ENCODE peak calls at places on chromosomes 11 and 22, in seven cellular contexts. Z is neural progenitor cell, S is nephron progenitor cell, R is upper lobe of right lung, P is lower lobe of right lung, F is GM12865, V is body of pancreas. C is an unnamed sample.

GRCh38 chr22:44133901-44134511 is 46.7 kb upstream of the PARVG start:
- DNase-seq in P (peak), R (peak), S (no peak), Z (no peak), V (peak), F (no peak), C (no peak)

GRCh38 chr11:86360775-86361395 is 13.8 kb upstream of the CCDC81 start:
- DNase-seq in F (no peak), S (no peak), P (no peak), Z (peak), V (no peak), R (no peak), C (no peak)

GRCh38 chr11:48005878-48006277 is 25.5 kb downstream of the PTPRJ start:
- DNase-seq in R (no peak), Z (peak), S (peak), V (no peak), F (no peak), P (no peak), C (no peak)

GRCh38 chr11:30333405-30333804 is 10.5 kb downstream of the ARL14EP start:
- DNase-seq in Z (peak), S (no peak), P (no peak), F (no peak), R (no peak), V (no peak), C (no peak)

GRCh38 chr22:42811510-42811909 is 45.6 kb downstream of the ARFGAP3 start:
- DNase-seq in S (no peak), F (no peak), V (no peak), P (no peak), R (no peak), Z (no peak), C (no peak)

GRCh38 chr22:17633217-17633997 is 4.9 kb upstream of the ATP6V1E1 start:
- DNase-seq in S (no peak), R (no peak), F (no peak), V (no peak), P (no peak), Z (no peak), C (no peak)

GRCh38 chr22:27139935-27140493 is 482.6 kb downstream of the MIAT start:
- DNase-seq in V (no peak), F (no peak), Z (peak), S (no peak), P (no peak), R (no peak), C (no peak)

GRCh38 chr11:61549662-61550568 is 31.0 kb downstream of the SYT7 start:
- DNase-seq in P (no peak), R (no peak), F (no peak), V (no peak), Z (no peak), S (no peak), C (no peak)

GRCh38 chr22:29449296-29449863 is 11.0 kb downstream of the RFPL1 start:
- DNase-seq in Z (no peak), R (peak), S (no peak), P (no peak), V (no peak), F (no peak), C (no peak)

GRCh38 chr11:72012897-72013721 is 14.4 kb downstream of the IL18BP start:
- DNase-seq in V (peak), Z (no peak), S (no peak), F (no peak), R (peak), P (peak), C (peak)

GRCh38 chr22:46280999-46281623 is 13.3 kb downstream of the TTC38 start:
- DNase-seq in V (no peak), F (peak), R (peak), P (peak), Z (no peak), S (no peak), C (no peak)

GRCh38 chr11:118996926-118997626 is 862 bp upstream of the CENATAC start:
- DNase-seq in F (peak), S (no peak), V (no peak), Z (peak), P (no peak), R (no peak), C (no peak)

GRCh38 chr11:117842131-117842941 is 17.8 kb upstream of the FXYD2 start:
- DNase-seq in S (no peak), F (peak), V (no peak), P (peak), R (peak), Z (no peak), C (no peak)

GRCh38 chr11:88384004-88384677 is 46.6 kb upstream of the CTSC start:
- DNase-seq in S (no peak), V (no peak), P (no peak), F (no peak), Z (no peak), R (no peak), C (no peak)

GRCh38 chr11:45155058-45155551 is 8.7 kb downstream of the PRDM11 start:
- DNase-seq in F (no peak), P (no peak), Z (no peak), R (no peak), V (no peak), S (no peak), C (no peak)

GRCh38 chr11:34358258-34358665 is 452 bp upstream of the ABTB2 start:
- DNase-seq in Z (peak), V (peak), P (no peak), F (no peak), S (peak), R (peak), C (no peak)

GRCh38 chr22:46803936-46804335 is 41.5 kb downstream of the TBC1D22A start:
- DNase-seq in V (no peak), F (no peak), S (no peak), R (no peak), P (peak), Z (no peak), C (no peak)

GRCh38 chr11:126186708-126187481 is 24.6 kb downstream of the RPUSD4 start:
- DNase-seq in Z (peak), P (no peak), R (peak), V (no peak), S (no peak), F (no peak), C (no peak)

GRCh38 chr11:10650630-10651029 is 42.9 kb downstream of the IRAG1 start:
- DNase-seq in P (no peak), V (no peak), Z (no peak), F (no peak), R (peak), S (no peak), C (no peak)

GRCh38 chr11:1921576-1922141 is 2.2 kb downstream of the TNNT3 start:
- DNase-seq in F (no peak), S (no peak), R (no peak), V (no peak), P (no peak), Z (peak), C (no peak)

GRCh38 chr11:63573881-63574855 is 11.0 kb upstream of the PLAAT2 start:
- DNase-seq in P (no peak), Z (no peak), F (peak), V (no peak), S (no peak), R (no peak), C (no peak)
- TF ChIP-seq CTCF in P (peak), Z (no peak), F (peak), V (no peak), S (no peak), R (peak), C (no peak)

DNA sequence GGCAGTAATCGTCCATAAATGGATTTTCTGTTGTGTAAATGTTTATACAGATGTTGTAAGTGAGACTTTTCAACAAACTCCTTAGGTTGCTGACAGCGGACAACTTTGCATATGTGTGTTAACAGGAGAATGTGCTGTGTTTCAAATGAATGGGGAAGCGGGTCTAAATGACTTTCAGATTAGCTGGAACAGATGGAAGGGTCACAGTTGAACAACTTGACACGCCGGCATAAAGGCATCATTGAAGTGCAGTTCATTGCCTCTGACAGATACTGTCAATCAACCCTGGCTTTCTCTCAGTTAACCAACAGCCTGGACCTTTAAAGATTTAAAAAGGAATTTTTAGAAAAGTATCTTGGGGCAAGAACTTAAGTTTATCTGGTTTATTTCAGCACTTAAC is 98.2 kb upstream of the DBX1 start:
- DNase-seq in V (no peak), Z (no peak), R (no peak), P (no peak), F (no peak), S (no peak), C (no peak)
- TF ChIP-seq CTCF in V (no peak), Z (no peak), R (no peak), P (no peak), F (no peak), S (no peak), C (no peak)

GRCh38 chr11:114605370-114605769 is 9.8 kb upstream of the NXPE4 start:
- DNase-seq in V (no peak), R (no peak), S (no peak), F (peak), P (no peak), Z (no peak), C (no peak)

GRCh38 chr11:114604179-114604813 is 8.7 kb upstream of the NXPE4 start:
- DNase-seq in V (no peak), F (peak), P (no peak), Z (no peak), R (no peak), S (no peak), C (no peak)

GRCh38 chr11:114604886-114605285 is 9.3 kb upstream of the NXPE4 start:
- DNase-seq in S (no peak), R (no peak), V (no peak), Z (no peak), F (peak), P (no peak), C (no peak)

GRCh38 chr11:114607753-114608459 is 12.3 kb upstream of the NXPE4 start:
- DNase-seq in F (peak), V (no peak), Z (no peak), P (no peak), S (no peak), R (no peak), C (no peak)

GRCh38 chr11:114606003-114606801 is 10.6 kb upstream of the NXPE4 start:
- DNase-seq in Z (no peak), V (no peak), P (no peak), S (no peak), R (no peak), F (peak), C (no peak)
- TF ChIP-seq CTCF in Z (no peak), V (no peak), P (no peak), S (no peak), R (no peak), F (no peak), C (no peak)

GRCh38 chr22:31872209-31872608 is 72.1 kb upstream of the YWHAH start:
- DNase-seq in Z (peak), S (no peak), V (no peak), R (no peak), F (peak), P (no peak), C (no peak)

GRCh38 chr22:31871475-31871874 is 72.9 kb upstream of the YWHAH start:
- DNase-seq in F (no peak), V (no peak), Z (no peak), R (no peak), P (no peak), S (no peak), C (no peak)

GRCh38 chr22:31874821-31875220 is 69.5 kb upstream of the YWHAH start:
- DNase-seq in Z (no peak), P (no peak), V (no peak), F (no peak), S (no peak), R (no peak), C (no peak)

GRCh38 chr22:31867386-31868153 is 76.8 kb upstream of the YWHAH start:
- DNase-seq in S (no peak), F (no peak), P (no peak), R (no peak), Z (no peak), V (no peak), C (no peak)

DNA sequence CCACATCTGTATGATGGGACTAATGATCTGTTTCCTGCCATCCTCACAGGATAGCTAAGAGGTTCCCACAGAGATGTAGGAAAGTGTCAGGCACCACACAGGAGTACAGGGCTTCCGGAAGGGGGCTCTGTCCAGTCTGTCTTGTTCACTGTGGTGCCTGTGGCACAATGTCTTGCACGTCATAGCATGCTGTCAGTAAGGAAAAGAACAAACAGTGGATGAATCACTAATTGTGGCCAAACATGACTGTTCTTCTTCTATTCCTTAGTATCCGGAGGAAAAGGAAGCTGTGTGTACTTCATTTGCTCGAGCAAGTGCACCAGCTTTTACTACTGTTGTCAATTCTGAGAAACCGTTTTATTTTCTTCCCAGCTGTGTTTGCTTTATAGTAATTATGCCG is 73.4 kb upstream of the YWHAH start:
- DNase-seq in R (no peak), S (no peak), Z (no peak), P (no peak), V (no peak), F (no peak), C (no peak)
- TF ChIP-seq CTCF in R (no peak), S (no peak), Z (no peak), P (no peak), V (no peak), F (no peak), C (no peak)

DNA sequence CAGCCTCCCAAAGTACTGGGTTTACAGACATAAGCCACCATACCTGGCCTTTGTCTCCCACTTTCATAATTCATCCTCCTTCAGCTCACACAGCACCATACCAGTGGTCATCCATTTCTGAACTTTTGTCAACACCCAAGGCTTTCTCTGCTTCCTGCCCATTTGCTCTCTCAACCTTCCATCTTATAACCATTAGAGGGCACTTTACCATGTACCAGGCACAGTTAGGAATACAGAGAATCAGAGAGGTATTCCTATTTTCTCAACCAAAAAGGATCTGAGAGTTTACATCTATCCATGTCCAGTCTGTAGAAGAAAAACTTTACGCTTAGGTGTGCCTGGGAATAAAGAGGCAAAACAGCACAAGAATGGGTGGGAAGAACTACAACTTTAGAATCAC is 397.6 kb downstream of the BUD13 start:
- DNase-seq in F (no peak), S (no peak), R (no peak), Z (no peak), P (no peak), V (no peak), C (no peak)
- TF ChIP-seq CTCF in F (no peak), S (no peak), R (no peak), Z (peak), P (no peak), V (no peak), C (no peak)

DNA sequence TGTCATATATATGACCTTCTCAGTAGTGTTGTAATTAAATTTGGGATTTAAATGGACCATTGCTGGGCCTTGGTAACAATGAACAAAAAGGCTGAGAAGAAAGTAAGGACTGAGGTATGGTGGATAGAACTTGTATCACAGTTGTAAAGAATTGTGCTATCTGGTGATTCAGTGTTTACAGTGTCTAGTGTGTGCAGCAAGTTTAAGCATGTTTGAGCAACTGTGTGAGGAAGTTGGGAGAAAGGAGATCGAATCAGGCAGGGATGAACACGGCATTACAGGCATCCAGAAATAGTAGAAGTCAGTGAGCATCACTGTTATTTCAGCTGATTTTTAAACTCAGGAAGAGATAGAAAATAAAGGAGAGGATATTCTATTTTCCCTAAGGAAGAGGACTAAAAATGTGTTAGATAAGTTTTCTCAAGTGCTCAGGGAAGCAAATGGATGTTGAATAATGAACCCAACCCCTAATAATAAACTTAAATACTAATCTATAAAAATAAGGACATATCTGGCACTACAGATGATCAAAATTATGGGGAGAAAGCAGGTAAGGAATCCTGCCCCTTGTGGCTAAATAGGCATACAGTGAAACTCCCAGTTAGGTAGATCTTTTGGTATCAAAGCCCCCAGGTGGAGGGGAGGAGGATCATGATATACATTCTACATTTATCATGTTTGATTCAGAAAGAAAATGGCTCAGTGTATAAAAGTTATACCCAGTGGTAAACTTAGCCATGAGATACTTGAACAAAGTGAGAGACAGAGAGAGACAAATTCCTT is 361.0 kb upstream of the ANO3 start:
- DNase-seq in V (no peak), P (no peak), S (no peak), F (no peak), R (no peak), Z (no peak), C (no peak)
- TF ChIP-seq CTCF in V (no peak), P (no peak), S (peak), F (peak), R (no peak), Z (peak), C (no peak)

DNA sequence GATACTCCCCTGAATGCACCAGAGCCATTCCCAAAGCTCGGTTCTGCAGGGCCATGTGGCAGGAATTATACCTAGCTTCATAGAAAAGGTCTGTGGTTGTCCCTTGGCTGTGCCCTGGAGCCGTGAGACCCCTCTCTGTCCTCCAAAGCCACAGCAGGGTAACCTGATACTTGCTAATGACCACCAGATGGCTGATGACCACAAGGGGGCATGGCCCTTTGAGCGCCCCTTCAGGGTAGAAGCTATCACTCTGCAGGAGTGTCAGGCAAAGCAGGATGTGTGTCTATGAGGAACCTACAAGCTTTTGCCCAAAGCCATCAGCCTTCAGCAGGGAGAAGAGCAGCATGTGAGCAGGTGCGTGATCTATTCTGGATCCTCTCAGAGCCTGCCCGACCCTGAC is 95.3 kb downstream of the NTM start:
- DNase-seq in P (no peak), R (no peak), F (no peak), Z (peak), S (peak), V (no peak), C (no peak)
- TF ChIP-seq CTCF in P (no peak), R (no peak), F (no peak), Z (peak), S (peak), V (no peak), C (no peak)

GRCh38 chr22:30452861-30453260 is 19.0 kb downstream of the SEC14L3 start:
- DNase-seq in V (no peak), Z (no peak), S (no peak), P (no peak), F (no peak), R (no peak), C (no peak)

GRCh38 chr22:30459206-30460052 is 12.4 kb downstream of the SEC14L3 start:
- DNase-seq in F (peak), Z (peak), P (no peak), R (no peak), V (no peak), S (peak), C (no peak)

GRCh38 chr22:30457964-30458363 is 13.9 kb downstream of the SEC14L3 start:
- DNase-seq in P (no peak), F (no peak), V (no peak), S (no peak), R (no peak), Z (no peak), C (no peak)

GRCh38 chr22:30453731-30454510 is 17.9 kb downstream of the SEC14L3 start:
- DNase-seq in F (peak), P (peak), R (peak), S (peak), Z (peak), V (no peak), C (no peak)
- TF ChIP-seq CTCF in F (peak), P (no peak), R (no peak), S (no peak), Z (peak), V (no peak), C (no peak)